ENCODE peak calls at places on chromosomes 1 and 21, in ten cellular contexts. D is tibial nerve; X is AG04450; Q is CD8-positive, alpha-beta T cell; V is lower lobe of right lung; I is heart right ventricle; T is mammary epithelial cell; E is aorta; R is right lobe of liver; F is right cardiac atrium. O is an unnamed sample.

GRCh38 chr1:21927531-21928237 is 9.4 kb downstream of the HSPG2 start:
- DNase-seq in D (peak; percentile 68), I (peak; percentile 74), F (peak; percentile 84), Q (no peak), X (no peak), R (no peak), E (peak; percentile 84), T (no peak), V (no peak), O (peak; percentile 99)

GRCh38 chr1:173409613-173410012 is 67.5 kb upstream of the PRDX6 start:
- DNase-seq in E (no peak), I (peak; percentile 37), D (no peak), R (no peak), X (no peak), Q (no peak), F (peak; percentile 68), V (peak; percentile 66), T (peak; percentile 37), O (no peak)

GRCh38 chr1:30759718-30760281 is 2.2 kb upstream of the LAPTM5 start:
- DNase-seq in V (no peak), F (no peak), X (no peak), Q (peak; percentile 51), I (no peak), R (no peak), T (no peak), E (no peak), D (no peak), O (peak; percentile 25)

GRCh38 chr1:116122955-116123757 is 12.0 kb downstream of the MAB21L3 start:
- DNase-seq in E (no peak), R (peak; percentile 90), I (no peak), X (no peak), F (no peak), T (peak; percentile 69), V (peak; percentile 58), Q (no peak), D (no peak), O (peak; percentile 86)

GRCh38 chr1:18290740-18291412 is 183.3 kb downstream of the IGSF21 start:
- DNase-seq in Q (no peak), I (no peak), F (no peak), T (no peak), R (no peak), X (no peak), D (no peak), E (no peak), V (no peak), O (no peak)

GRCh38 chr1:117656202-117656641 is 50.4 kb downstream of the TENT5C start:
- DNase-seq in V (no peak), I (no peak), R (no peak), X (no peak), T (no peak), Q (peak; percentile 73), F (no peak), D (no peak), E (no peak), O (peak; percentile 59)

GRCh38 chr1:23133587-23133986 is 35.1 kb downstream of the LUZP1 start:
- DNase-seq in T (no peak), E (no peak), Q (no peak), R (no peak), I (no peak), D (no peak), V (no peak), F (no peak), X (no peak), O (no peak)

GRCh38 chr1:221468556-221468955 is 273.3 kb downstream of the DUSP10 start:
- DNase-seq in I (no peak), R (no peak), X (no peak), T (no peak), D (no peak), V (no peak), E (no peak), F (no peak), Q (no peak), O (no peak)

GRCh38 chr1:51290489-51290847 is 39.9 kb downstream of the TTC39A start:
- DNase-seq in R (no peak), F (no peak), D (no peak), T (no peak), I (no peak), V (no peak), Q (no peak), X (no peak), E (no peak), O (no peak)

GRCh38 chr1:185241127-185241526 is 75.9 kb downstream of the IVNS1ABP start:
- DNase-seq in V (no peak), Q (no peak), T (no peak), I (no peak), X (no peak), F (no peak), R (no peak), D (no peak), E (no peak), O (no peak)

GRCh38 chr21:42417533-42417932 is 13.8 kb downstream of the UBASH3A start:
- DNase-seq in V (no peak), I (no peak), R (no peak), T (no peak), X (no peak), D (no peak), Q (no peak), F (no peak), E (no peak), O (peak; percentile 41)

GRCh38 chr1:8397511-8397910 is 79.6 kb downstream of the SLC45A1 start:
- DNase-seq in R (no peak), D (no peak), I (no peak), E (no peak), F (no peak), X (no peak), Q (no peak), T (no peak), V (no peak), O (no peak)

GRCh38 chr21:26421724-26422123 is 151.4 kb downstream of the CYYR1 start:
- DNase-seq in X (no peak), R (no peak), Q (no peak), E (no peak), I (no peak), V (no peak), T (peak; percentile 26), D (no peak), F (no peak), O (no peak)

GRCh38 chr1:220516014-220516721 is 11.8 kb upstream of the MARK1 start:
- DNase-seq in X (no peak), V (no peak), Q (no peak), E (no peak), R (no peak), T (peak; percentile 90), I (no peak), F (no peak), D (no peak), O (no peak)

GRCh38 chr1:52856026-52856425 is 13.5 kb downstream of the ZYG11A start:
- DNase-seq in V (no peak), D (no peak), I (no peak), F (no peak), E (no peak), T (peak; percentile 49), R (no peak), Q (no peak), X (no peak), O (no peak)

GRCh38 chr1:145711213-145711651 is 4.1 kb upstream of the PDZK1 start:
- DNase-seq in F (no peak), D (no peak), E (no peak), T (no peak), X (no peak), R (no peak), I (no peak), V (no peak), Q (no peak), O (peak; percentile 97)
- H3K27ac ChIP-seq in F (no peak overlapping the region), D (no peak overlapping the region), E (no peak overlapping the region), T (no peak overlapping the region), X (no peak overlapping the region), R (peak overlapping the region; percentile 88), I (no peak overlapping the region), V (no peak overlapping the region), Q (no peak overlapping the region), O (no peak overlapping the region)

GRCh38 chr1:1554550-1554925 is 14.1 kb upstream of the TMEM240 start:
- DNase-seq in F (no peak), Q (no peak), T (no peak), R (no peak), E (no peak), V (no peak), I (no peak), X (no peak), D (no peak), O (no peak)
- H3K4me3 ChIP-seq in F (no peak overlapping the region), Q (no peak overlapping the region), T (no peak overlapping the region), R (no peak overlapping the region), E (no peak overlapping the region), V (no peak overlapping the region), I (no peak overlapping the region), X (no peak overlapping the region), D (no peak overlapping the region), O (no peak overlapping the region)

GRCh38 chr1:25023826-25024225 is 93.8 kb upstream of the RUNX3 start:
- DNase-seq in E (no peak), V (no peak), F (no peak), X (no peak), R (no peak), Q (no peak), D (no peak), T (no peak), I (no peak), O (no peak)

GRCh38 chr1:25020851-25021585 is 90.9 kb upstream of the RUNX3 start:
- DNase-seq in Q (no peak), T (no peak), E (no peak), F (no peak), X (no peak), I (no peak), R (no peak), V (no peak), D (no peak), O (no peak)

GRCh38 chr1:25023190-25023578 is 93.1 kb upstream of the RUNX3 start:
- DNase-seq in E (no peak), X (no peak), D (no peak), T (no peak), V (no peak), F (no peak), R (no peak), Q (no peak), I (no peak), O (no peak)

GRCh38 chr1:25021586-25022215 is 91.6 kb upstream of the RUNX3 start:
- DNase-seq in D (no peak), F (no peak), Q (no peak), V (no peak), T (no peak), R (no peak), X (no peak), I (no peak), E (no peak), O (no peak)

GRCh38 chr1:25022361-25023189 is 92.5 kb upstream of the RUNX3 start:
- DNase-seq in F (peak; percentile 87), T (peak; percentile 97), E (peak; percentile 82), R (peak; percentile 64), Q (peak; percentile 91), V (peak; percentile 83), D (peak; percentile 27), X (peak; percentile 62), I (peak; percentile 41), O (peak; percentile 75)
- H3K27ac ChIP-seq in F (no peak overlapping the region), T (no peak overlapping the region), E (no peak overlapping the region), R (no peak overlapping the region), Q (peak overlapping the region; percentile 83), V (peak overlapping the region; percentile 71), D (peak overlapping the region; percentile 83), X (peak overlapping the region; percentile 82), I (no peak overlapping the region), O (peak overlapping the region; percentile 70)

DNA sequence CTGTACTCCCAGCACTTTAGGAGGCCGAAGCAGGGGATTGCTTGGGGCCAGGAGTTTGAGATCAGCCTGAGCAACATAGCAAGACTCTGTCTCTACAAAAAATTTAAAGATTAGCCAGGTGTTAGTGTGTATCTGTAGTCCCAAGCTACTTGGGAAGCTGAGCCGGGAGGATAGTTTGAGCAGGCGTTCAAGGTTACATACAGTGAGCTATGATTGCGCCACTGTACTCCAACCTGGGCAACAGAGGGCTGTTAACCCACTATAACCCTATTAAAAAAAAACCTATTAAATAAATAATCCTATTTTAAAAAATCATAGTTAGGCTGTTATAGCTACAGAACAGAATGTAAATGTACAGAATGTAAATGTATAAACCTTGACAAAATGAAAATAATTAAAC is 2.2 kb downstream of the MIS18A start:
- DNase-seq in F (no peak), I (no peak), T (no peak), E (no peak), Q (no peak), R (no peak), X (no peak), V (no peak), D (no peak), O (no peak)
- H3K4me3 ChIP-seq in F (no peak overlapping the region), I (no peak overlapping the region), T (no peak overlapping the region), E (no peak overlapping the region), Q (no peak overlapping the region), R (no peak overlapping the region), X (no peak overlapping the region), V (no peak overlapping the region), D (no peak overlapping the region), O (no peak overlapping the region)

O was measured in small intestine.